ENCODE peak calls at places on chromosomes 1 and 21, in six cellular contexts. One of them, this sample, is unnamed. For H3K4me1 and H3K27me3, the result is how much of the 10 kb centered on the place peaks cover.

GRCh38 chr1:63112155-63112914 is 210.0 kb upstream of the FOXD3 start:
- DNase-seq in SJCRH30: no peak
- DNase-seq in psoas muscle: no peak
- DNase-seq in neural progenitor cell: peak
- DNase-seq in stomach: no peak
- DNase-seq in aorta: no peak
- DNase-seq in this sample: no peak

GRCh38 chr1:208243522-208243850 is 698 bp downstream of the PLXNA2 start:
- DNase-seq in stomach: no peak
- DNase-seq in SJCRH30: no peak
- DNase-seq in neural progenitor cell: peak
- DNase-seq in psoas muscle: no peak
- DNase-seq in aorta: no peak
- DNase-seq in this sample: no peak

GRCh38 chr1:10834770-10835412 is 38.4 kb upstream of the CASZ1 start:
- DNase-seq in psoas muscle: no peak
- DNase-seq in stomach: no peak
- DNase-seq in aorta: no peak
- DNase-seq in neural progenitor cell: no peak
- DNase-seq in SJCRH30: no peak
- DNase-seq in this sample: no peak

GRCh38 chr1:7642781-7643180 is 128.3 kb upstream of the VAMP3 start:
- DNase-seq in SJCRH30: no peak
- DNase-seq in aorta: peak
- DNase-seq in neural progenitor cell: no peak
- DNase-seq in psoas muscle: no peak
- DNase-seq in stomach: no peak
- DNase-seq in this sample: no peak

GRCh38 chr21:40511976-40512375 is 335.0 kb downstream of the DSCAM start:
- DNase-seq in psoas muscle: no peak
- DNase-seq in SJCRH30: no peak
- DNase-seq in stomach: no peak
- DNase-seq in aorta: no peak
- DNase-seq in neural progenitor cell: no peak
- DNase-seq in this sample: no peak

GRCh38 chr1:74937176-74937575 is 197.0 kb upstream of the LHX8 start:
- DNase-seq in SJCRH30: no peak
- DNase-seq in psoas muscle: no peak
- DNase-seq in neural progenitor cell: no peak
- DNase-seq in stomach: no peak
- DNase-seq in aorta: no peak
- DNase-seq in this sample: no peak

GRCh38 chr1:70042090-70042716 is 163.2 kb downstream of the LRRC40 start:
- DNase-seq in neural progenitor cell: no peak
- DNase-seq in stomach: no peak
- DNase-seq in psoas muscle: no peak
- DNase-seq in aorta: no peak
- DNase-seq in SJCRH30: no peak
- DNase-seq in this sample: no peak

GRCh38 chr1:185238447-185238846 is 78.6 kb downstream of the IVNS1ABP start:
- DNase-seq in psoas muscle: no peak
- DNase-seq in SJCRH30: no peak
- DNase-seq in stomach: no peak
- DNase-seq in neural progenitor cell: no peak
- DNase-seq in aorta: no peak
- DNase-seq in this sample: no peak

GRCh38 chr21:37758997-37759396 is 157.3 kb downstream of the KCNJ6 start:
- DNase-seq in SJCRH30: peak
- DNase-seq in stomach: peak
- DNase-seq in aorta: peak
- DNase-seq in neural progenitor cell: peak
- DNase-seq in psoas muscle: no peak
- DNase-seq in this sample: no peak

GRCh38 chr1:28144203-28145135 is 32.0 kb downstream of the PTAFR start:
- DNase-seq in aorta: no peak
- DNase-seq in SJCRH30: no peak
- DNase-seq in stomach: no peak
- DNase-seq in neural progenitor cell: no peak
- DNase-seq in psoas muscle: no peak
- DNase-seq in this sample: no peak

GRCh38 chr1:116538527-116538926 is 32.3 kb downstream of the CD58 start:
- DNase-seq in stomach: no peak
- DNase-seq in aorta: no peak
- DNase-seq in psoas muscle: no peak
- DNase-seq in SJCRH30: no peak
- DNase-seq in neural progenitor cell: no peak
- DNase-seq in this sample: no peak

GRCh38 chr1:27430903-27431653 is 38.7 kb downstream of the GPR3 start:
- DNase-seq in psoas muscle: no peak
- DNase-seq in aorta: no peak
- DNase-seq in stomach: no peak
- DNase-seq in neural progenitor cell: no peak
- DNase-seq in SJCRH30: no peak
- DNase-seq in this sample: no peak

DNA sequence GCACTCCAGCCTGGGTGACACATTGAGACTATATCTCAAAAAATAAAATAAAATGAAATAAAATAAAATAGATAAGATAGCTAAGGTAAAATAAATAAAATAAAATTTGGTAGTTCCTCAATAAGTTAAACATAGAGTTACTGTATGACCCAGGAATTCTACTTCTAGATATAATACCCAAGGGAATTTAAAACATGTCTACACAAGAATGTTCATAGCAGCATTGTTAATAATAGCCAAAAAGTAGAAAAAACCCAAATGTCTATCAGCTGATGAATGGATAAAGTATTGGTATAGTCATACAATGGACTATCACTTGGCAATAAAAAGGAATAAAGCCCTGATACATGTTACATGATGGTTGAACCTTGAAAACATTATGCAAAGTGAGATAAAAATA is 47.8 kb downstream of the CEP350 start:
- DNase-seq in psoas muscle: no peak
- DNase-seq in stomach: no peak
- DNase-seq in SJCRH30: no peak
- DNase-seq in aorta: no peak
- DNase-seq in neural progenitor cell: no peak
- DNase-seq in this sample: no peak
- H3K4me3 ChIP-seq in psoas muscle: no peak
- H3K4me3 ChIP-seq in stomach: no peak
- H3K4me3 ChIP-seq in SJCRH30: no peak
- H3K4me3 ChIP-seq in aorta: no peak
- H3K4me3 ChIP-seq in neural progenitor cell: no peak
- H3K4me3 ChIP-seq in this sample: no peak

GRCh38 chr1:198185759-198186158 is 29.0 kb downstream of the NEK7 start:
- DNase-seq in SJCRH30: no peak
- DNase-seq in stomach: no peak
- DNase-seq in aorta: no peak
- DNase-seq in neural progenitor cell: no peak
- DNase-seq in psoas muscle: no peak
- DNase-seq in this sample: no peak
- H3K4me1 ChIP-seq in SJCRH30: under half
- H3K4me1 ChIP-seq in stomach: under half
- H3K4me1 ChIP-seq in aorta: under half
- H3K4me1 ChIP-seq in neural progenitor cell: under half
- H3K4me1 ChIP-seq in psoas muscle: half or more
- H3K4me1 ChIP-seq in this sample: under half

GRCh38 chr1:26156285-26157038 is 2.4 kb upstream of the FAM110D start:
- DNase-seq in psoas muscle: no peak
- DNase-seq in neural progenitor cell: no peak
- DNase-seq in stomach: no peak
- DNase-seq in SJCRH30: peak
- DNase-seq in aorta: peak
- DNase-seq in this sample: peak

GRCh38 chr1:26158271-26159112 is at the start of gene FAM110D:
- DNase-seq in psoas muscle: no peak
- DNase-seq in stomach: no peak
- DNase-seq in neural progenitor cell: no peak
- DNase-seq in aorta: peak
- DNase-seq in SJCRH30: no peak
- DNase-seq in this sample: no peak

GRCh38 chr1:26154750-26155149 is 4.1 kb upstream of the FAM110D start:
- DNase-seq in stomach: no peak
- DNase-seq in aorta: peak
- DNase-seq in SJCRH30: no peak
- DNase-seq in psoas muscle: no peak
- DNase-seq in neural progenitor cell: peak
- DNase-seq in this sample: no peak

GRCh38 chr1:26155370-26156284 is 3.3 kb upstream of the FAM110D start:
- DNase-seq in SJCRH30: no peak
- DNase-seq in psoas muscle: no peak
- DNase-seq in aorta: peak
- DNase-seq in stomach: no peak
- DNase-seq in neural progenitor cell: no peak
- DNase-seq in this sample: no peak

DNA sequence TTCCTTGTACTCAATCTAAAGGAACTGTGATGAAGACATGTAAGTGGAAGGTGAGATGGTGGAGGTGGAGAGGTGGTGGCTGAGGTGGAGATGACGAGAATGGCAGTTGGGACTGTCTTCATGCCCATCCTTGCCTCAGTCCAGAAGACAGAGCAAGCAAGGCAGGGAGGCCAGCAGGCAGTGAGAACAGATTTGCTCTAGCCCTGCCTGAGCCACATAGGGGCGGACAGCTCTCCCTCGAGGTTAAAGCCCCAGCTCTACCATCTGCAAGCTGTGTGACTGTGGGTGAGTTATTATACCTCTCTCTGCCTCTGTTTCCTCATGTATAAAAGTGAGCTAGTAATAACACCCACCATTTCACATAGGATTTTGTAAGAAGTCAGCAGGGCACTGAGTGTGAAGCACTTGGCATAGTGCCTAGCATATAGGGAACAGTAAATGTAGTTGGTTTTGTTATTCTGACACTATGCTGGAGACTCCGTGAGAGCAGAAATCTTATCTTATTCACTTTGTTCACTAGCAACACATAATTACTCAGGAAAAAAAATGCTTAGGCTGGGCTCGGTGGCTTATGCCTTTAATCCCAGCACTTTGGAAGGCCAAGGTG is 4.8 kb upstream of the FAM110D start:
- DNase-seq in psoas muscle: no peak
- DNase-seq in neural progenitor cell: no peak
- DNase-seq in stomach: no peak
- DNase-seq in aorta: peak
- DNase-seq in SJCRH30: no peak
- DNase-seq in this sample: no peak
- H3K27me3 ChIP-seq in psoas muscle: under half
- H3K27me3 ChIP-seq in neural progenitor cell: half or more
- H3K27me3 ChIP-seq in stomach: half or more
- H3K27me3 ChIP-seq in aorta: under half
- H3K27me3 ChIP-seq in SJCRH30: under half
- H3K27me3 ChIP-seq in this sample: under half

GRCh38 chr1:162145280-162145965 is 75.9 kb downstream of the NOS1AP start:
- DNase-seq in SJCRH30: peak
- DNase-seq in psoas muscle: no peak
- DNase-seq in aorta: no peak
- DNase-seq in stomach: no peak
- DNase-seq in neural progenitor cell: peak
- DNase-seq in this sample: no peak
- H3K4me3 ChIP-seq in SJCRH30: peak
- H3K4me3 ChIP-seq in psoas muscle: no peak
- H3K4me3 ChIP-seq in aorta: no peak
- H3K4me3 ChIP-seq in stomach: no peak
- H3K4me3 ChIP-seq in neural progenitor cell: peak
- H3K4me3 ChIP-seq in this sample: no peak

GRCh38 chr1:72535470-72535869 is 253.1 kb upstream of the NEGR1 start:
- DNase-seq in neural progenitor cell: no peak
- DNase-seq in aorta: no peak
- DNase-seq in stomach: no peak
- DNase-seq in psoas muscle: no peak
- DNase-seq in SJCRH30: no peak
- DNase-seq in this sample: no peak
- H3K4me1 ChIP-seq in neural progenitor cell: under half
- H3K4me1 ChIP-seq in aorta: under half
- H3K4me1 ChIP-seq in stomach: under half
- H3K4me1 ChIP-seq in psoas muscle: under half
- H3K4me1 ChIP-seq in SJCRH30: under half
- H3K4me1 ChIP-seq in this sample: under half

This sample was measured in HAP-1.